ENCODE peak calls at places on chromosomes 2 and 18, in nine cellular contexts. One of them, this sample, is unnamed.

GRCh38 chr18:32274307-32274706 is 84.5 kb downstream of the MEP1B start:
- DNase-seq in hypothalamus: no peak
- DNase-seq in activated gamma-delta T cell treated with Interleukin-2 at 50 U/mL for 16 hours: no peak
- DNase-seq in activated T-cell treated with anti-CD3 and anti-CD28 coated beads, Interleukin-2, amount 50 U/mL, for 1 hour: no peak
- DNase-seq in DMS153: no peak
- DNase-seq in prostate gland: no peak
- DNase-seq in nephron progenitor cell: no peak
- DNase-seq in T-cell: no peak
- DNase-seq in glutamatergic neuron: no peak
- DNase-seq in this sample: no peak

GRCh38 chr2:111117666-111118454 is 2.9 kb upstream of the BCL2L11 start:
- DNase-seq in hypothalamus: no peak
- DNase-seq in activated gamma-delta T cell treated with Interleukin-2 at 50 U/mL for 16 hours: no peak
- DNase-seq in activated T-cell treated with anti-CD3 and anti-CD28 coated beads, Interleukin-2, amount 50 U/mL, for 1 hour: peak
- DNase-seq in DMS153: peak
- DNase-seq in prostate gland: no peak
- DNase-seq in nephron progenitor cell: peak
- DNase-seq in T-cell: no peak
- DNase-seq in glutamatergic neuron: peak
- DNase-seq in this sample: peak

GRCh38 chr2:235149240-235149641 is 197.4 kb downstream of the SH3BP4 start:
- DNase-seq in hypothalamus: no peak
- DNase-seq in activated gamma-delta T cell treated with Interleukin-2 at 50 U/mL for 16 hours: no peak
- DNase-seq in activated T-cell treated with anti-CD3 and anti-CD28 coated beads, Interleukin-2, amount 50 U/mL, for 1 hour: no peak
- DNase-seq in DMS153: no peak
- DNase-seq in prostate gland: no peak
- DNase-seq in nephron progenitor cell: no peak
- DNase-seq in T-cell: no peak
- DNase-seq in glutamatergic neuron: no peak
- DNase-seq in this sample: no peak

GRCh38 chr2:199458806-199459285 is 1.1 kb upstream of the SATB2 start:
- DNase-seq in hypothalamus: no peak
- DNase-seq in activated gamma-delta T cell treated with Interleukin-2 at 50 U/mL for 16 hours: no peak
- DNase-seq in activated T-cell treated with anti-CD3 and anti-CD28 coated beads, Interleukin-2, amount 50 U/mL, for 1 hour: peak
- DNase-seq in DMS153: no peak
- DNase-seq in prostate gland: no peak
- DNase-seq in nephron progenitor cell: peak
- DNase-seq in T-cell: no peak
- DNase-seq in glutamatergic neuron: no peak
- DNase-seq in this sample: peak

GRCh38 chr18:50933684-50934083 is 34.2 kb upstream of the ELAC1 start:
- DNase-seq in hypothalamus: no peak
- DNase-seq in activated gamma-delta T cell treated with Interleukin-2 at 50 U/mL for 16 hours: no peak
- DNase-seq in activated T-cell treated with anti-CD3 and anti-CD28 coated beads, Interleukin-2, amount 50 U/mL, for 1 hour: no peak
- DNase-seq in DMS153: no peak
- DNase-seq in prostate gland: no peak
- DNase-seq in nephron progenitor cell: no peak
- DNase-seq in T-cell: no peak
- DNase-seq in glutamatergic neuron: no peak
- DNase-seq in this sample: no peak

GRCh38 chr2:42089340-42089925 is 41.6 kb downstream of the PKDCC start:
- DNase-seq in hypothalamus: no peak
- DNase-seq in activated gamma-delta T cell treated with Interleukin-2 at 50 U/mL for 16 hours: peak
- DNase-seq in activated T-cell treated with anti-CD3 and anti-CD28 coated beads, Interleukin-2, amount 50 U/mL, for 1 hour: peak
- DNase-seq in DMS153: no peak
- DNase-seq in prostate gland: no peak
- DNase-seq in nephron progenitor cell: peak
- DNase-seq in T-cell: no peak
- DNase-seq in glutamatergic neuron: peak
- DNase-seq in this sample: peak

GRCh38 chr2:33123216-33123615 is 176.5 kb downstream of the LTBP1 start:
- DNase-seq in hypothalamus: no peak
- DNase-seq in activated gamma-delta T cell treated with Interleukin-2 at 50 U/mL for 16 hours: no peak
- DNase-seq in activated T-cell treated with anti-CD3 and anti-CD28 coated beads, Interleukin-2, amount 50 U/mL, for 1 hour: no peak
- DNase-seq in DMS153: no peak
- DNase-seq in prostate gland: no peak
- DNase-seq in nephron progenitor cell: no peak
- DNase-seq in T-cell: no peak
- DNase-seq in glutamatergic neuron: no peak
- DNase-seq in this sample: no peak

GRCh38 chr2:218344755-218345417 is 11.8 kb upstream of the CATIP start:
- DNase-seq in hypothalamus: no peak
- DNase-seq in activated gamma-delta T cell treated with Interleukin-2 at 50 U/mL for 16 hours: no peak
- DNase-seq in activated T-cell treated with anti-CD3 and anti-CD28 coated beads, Interleukin-2, amount 50 U/mL, for 1 hour: no peak
- DNase-seq in DMS153: no peak
- DNase-seq in prostate gland: no peak
- DNase-seq in nephron progenitor cell: no peak
- DNase-seq in T-cell: no peak
- DNase-seq in glutamatergic neuron: no peak
- DNase-seq in this sample: no peak

GRCh38 chr2:112187046-112187715 is 49.0 kb downstream of the FBLN7 start:
- DNase-seq in hypothalamus: no peak
- DNase-seq in activated gamma-delta T cell treated with Interleukin-2 at 50 U/mL for 16 hours: no peak
- DNase-seq in activated T-cell treated with anti-CD3 and anti-CD28 coated beads, Interleukin-2, amount 50 U/mL, for 1 hour: peak
- DNase-seq in DMS153: no peak
- DNase-seq in prostate gland: no peak
- DNase-seq in nephron progenitor cell: no peak
- DNase-seq in T-cell: no peak
- DNase-seq in glutamatergic neuron: no peak
- DNase-seq in this sample: no peak

GRCh38 chr2:54384301-54385035 is 71.7 kb upstream of the SPTBN1 start:
- DNase-seq in hypothalamus: no peak
- DNase-seq in activated gamma-delta T cell treated with Interleukin-2 at 50 U/mL for 16 hours: no peak
- DNase-seq in activated T-cell treated with anti-CD3 and anti-CD28 coated beads, Interleukin-2, amount 50 U/mL, for 1 hour: no peak
- DNase-seq in DMS153: no peak
- DNase-seq in prostate gland: peak
- DNase-seq in nephron progenitor cell: no peak
- DNase-seq in T-cell: no peak
- DNase-seq in glutamatergic neuron: no peak
- DNase-seq in this sample: no peak

GRCh38 chr2:164032995-164033394 is 297.2 kb upstream of the FIGN start:
- DNase-seq in hypothalamus: no peak
- DNase-seq in activated gamma-delta T cell treated with Interleukin-2 at 50 U/mL for 16 hours: no peak
- DNase-seq in activated T-cell treated with anti-CD3 and anti-CD28 coated beads, Interleukin-2, amount 50 U/mL, for 1 hour: no peak
- DNase-seq in DMS153: no peak
- DNase-seq in prostate gland: no peak
- DNase-seq in nephron progenitor cell: no peak
- DNase-seq in T-cell: no peak
- DNase-seq in glutamatergic neuron: no peak
- DNase-seq in this sample: no peak

GRCh38 chr18:2917255-2918047 is 70.6 kb downstream of the EMILIN2 start:
- DNase-seq in hypothalamus: no peak
- DNase-seq in activated gamma-delta T cell treated with Interleukin-2 at 50 U/mL for 16 hours: no peak
- DNase-seq in activated T-cell treated with anti-CD3 and anti-CD28 coated beads, Interleukin-2, amount 50 U/mL, for 1 hour: no peak
- DNase-seq in DMS153: no peak
- DNase-seq in prostate gland: no peak
- DNase-seq in nephron progenitor cell: peak
- DNase-seq in T-cell: no peak
- DNase-seq in glutamatergic neuron: no peak
- DNase-seq in this sample: peak

GRCh38 chr18:51030537-51031258 is 685 bp downstream of the SMAD4 start:
- DNase-seq in hypothalamus: peak
- DNase-seq in activated gamma-delta T cell treated with Interleukin-2 at 50 U/mL for 16 hours: peak
- DNase-seq in activated T-cell treated with anti-CD3 and anti-CD28 coated beads, Interleukin-2, amount 50 U/mL, for 1 hour: peak
- DNase-seq in DMS153: no peak
- DNase-seq in prostate gland: peak
- DNase-seq in nephron progenitor cell: peak
- DNase-seq in T-cell: peak
- DNase-seq in glutamatergic neuron: peak
- DNase-seq in this sample: peak

GRCh38 chr2:113309655-113310387 is 31.1 kb upstream of the PAX8 start:
- DNase-seq in hypothalamus: no peak
- DNase-seq in activated gamma-delta T cell treated with Interleukin-2 at 50 U/mL for 16 hours: no peak
- DNase-seq in activated T-cell treated with anti-CD3 and anti-CD28 coated beads, Interleukin-2, amount 50 U/mL, for 1 hour: no peak
- DNase-seq in DMS153: no peak
- DNase-seq in prostate gland: peak
- DNase-seq in nephron progenitor cell: no peak
- DNase-seq in T-cell: no peak
- DNase-seq in glutamatergic neuron: no peak
- DNase-seq in this sample: no peak

GRCh38 chr2:127080941-127081769 is 25.8 kb downstream of the BIN1 start:
- DNase-seq in hypothalamus: no peak
- DNase-seq in activated gamma-delta T cell treated with Interleukin-2 at 50 U/mL for 16 hours: peak
- DNase-seq in activated T-cell treated with anti-CD3 and anti-CD28 coated beads, Interleukin-2, amount 50 U/mL, for 1 hour: peak
- DNase-seq in DMS153: no peak
- DNase-seq in prostate gland: peak
- DNase-seq in nephron progenitor cell: no peak
- DNase-seq in T-cell: peak
- DNase-seq in glutamatergic neuron: no peak
- DNase-seq in this sample: peak

GRCh38 chr2:158321264-158321663 is 135.3 kb downstream of the CCDC148 start:
- DNase-seq in hypothalamus: no peak
- DNase-seq in activated gamma-delta T cell treated with Interleukin-2 at 50 U/mL for 16 hours: no peak
- DNase-seq in activated T-cell treated with anti-CD3 and anti-CD28 coated beads, Interleukin-2, amount 50 U/mL, for 1 hour: no peak
- DNase-seq in DMS153: peak
- DNase-seq in prostate gland: peak
- DNase-seq in nephron progenitor cell: no peak
- DNase-seq in T-cell: no peak
- DNase-seq in glutamatergic neuron: no peak
- DNase-seq in this sample: no peak

GRCh38 chr2:153388246-153388645 is 90.3 kb downstream of the RPRM start:
- DNase-seq in hypothalamus: no peak
- DNase-seq in activated gamma-delta T cell treated with Interleukin-2 at 50 U/mL for 16 hours: no peak
- DNase-seq in activated T-cell treated with anti-CD3 and anti-CD28 coated beads, Interleukin-2, amount 50 U/mL, for 1 hour: no peak
- DNase-seq in DMS153: no peak
- DNase-seq in prostate gland: no peak
- DNase-seq in nephron progenitor cell: no peak
- DNase-seq in T-cell: no peak
- DNase-seq in glutamatergic neuron: no peak
- DNase-seq in this sample: no peak

GRCh38 chr2:241009601-241010530 is 11.4 kb downstream of the SNED1 start:
- DNase-seq in hypothalamus: no peak
- DNase-seq in activated gamma-delta T cell treated with Interleukin-2 at 50 U/mL for 16 hours: peak
- DNase-seq in activated T-cell treated with anti-CD3 and anti-CD28 coated beads, Interleukin-2, amount 50 U/mL, for 1 hour: peak
- DNase-seq in DMS153: no peak
- DNase-seq in prostate gland: peak
- DNase-seq in nephron progenitor cell: peak
- DNase-seq in T-cell: peak
- DNase-seq in glutamatergic neuron: peak
- DNase-seq in this sample: no peak

GRCh38 chr2:108621087-108621559 is 86.9 kb downstream of the LIMS1 start:
- DNase-seq in hypothalamus: no peak
- DNase-seq in activated gamma-delta T cell treated with Interleukin-2 at 50 U/mL for 16 hours: peak
- DNase-seq in activated T-cell treated with anti-CD3 and anti-CD28 coated beads, Interleukin-2, amount 50 U/mL, for 1 hour: peak
- DNase-seq in DMS153: peak
- DNase-seq in prostate gland: peak
- DNase-seq in nephron progenitor cell: peak
- DNase-seq in T-cell: peak
- DNase-seq in glutamatergic neuron: no peak
- DNase-seq in this sample: peak

GRCh38 chr18:79523221-79523737 is 127.5 kb downstream of the NFATC1 start:
- DNase-seq in hypothalamus: no peak
- DNase-seq in activated gamma-delta T cell treated with Interleukin-2 at 50 U/mL for 16 hours: no peak
- DNase-seq in activated T-cell treated with anti-CD3 and anti-CD28 coated beads, Interleukin-2, amount 50 U/mL, for 1 hour: peak
- DNase-seq in DMS153: no peak
- DNase-seq in prostate gland: no peak
- DNase-seq in nephron progenitor cell: no peak
- DNase-seq in T-cell: peak
- DNase-seq in glutamatergic neuron: no peak
- DNase-seq in this sample: no peak

GRCh38 chr2:100293341-100294161 is 28.8 kb downstream of the LONRF2 start:
- DNase-seq in hypothalamus: no peak
- DNase-seq in activated gamma-delta T cell treated with Interleukin-2 at 50 U/mL for 16 hours: no peak
- DNase-seq in activated T-cell treated with anti-CD3 and anti-CD28 coated beads, Interleukin-2, amount 50 U/mL, for 1 hour: no peak
- DNase-seq in DMS153: no peak
- DNase-seq in prostate gland: no peak
- DNase-seq in nephron progenitor cell: no peak
- DNase-seq in T-cell: no peak
- DNase-seq in glutamatergic neuron: no peak
- DNase-seq in this sample: no peak

GRCh38 chr2:74188018-74188601 is 9.4 kb upstream of the MOB1A start:
- DNase-seq in hypothalamus: no peak
- DNase-seq in activated gamma-delta T cell treated with Interleukin-2 at 50 U/mL for 16 hours: no peak
- DNase-seq in activated T-cell treated with anti-CD3 and anti-CD28 coated beads, Interleukin-2, amount 50 U/mL, for 1 hour: no peak
- DNase-seq in DMS153: peak
- DNase-seq in prostate gland: peak
- DNase-seq in nephron progenitor cell: no peak
- DNase-seq in T-cell: no peak
- DNase-seq in glutamatergic neuron: no peak
- DNase-seq in this sample: no peak

GRCh38 chr2:39419282-39420223 is 17.5 kb downstream of the MAP4K3 start:
- DNase-seq in hypothalamus: no peak
- DNase-seq in activated gamma-delta T cell treated with Interleukin-2 at 50 U/mL for 16 hours: no peak
- DNase-seq in activated T-cell treated with anti-CD3 and anti-CD28 coated beads, Interleukin-2, amount 50 U/mL, for 1 hour: no peak
- DNase-seq in DMS153: no peak
- DNase-seq in prostate gland: no peak
- DNase-seq in nephron progenitor cell: no peak
- DNase-seq in T-cell: no peak
- DNase-seq in glutamatergic neuron: no peak
- DNase-seq in this sample: no peak

GRCh38 chr2:15159751-15160177 is 401.4 kb downstream of the NBAS start:
- DNase-seq in hypothalamus: no peak
- DNase-seq in activated gamma-delta T cell treated with Interleukin-2 at 50 U/mL for 16 hours: no peak
- DNase-seq in activated T-cell treated with anti-CD3 and anti-CD28 coated beads, Interleukin-2, amount 50 U/mL, for 1 hour: no peak
- DNase-seq in DMS153: peak
- DNase-seq in prostate gland: no peak
- DNase-seq in nephron progenitor cell: no peak
- DNase-seq in T-cell: no peak
- DNase-seq in glutamatergic neuron: no peak
- DNase-seq in this sample: no peak

GRCh38 chr2:194927489-194927888 is 729.5 kb upstream of the SLC39A10 start:
- DNase-seq in hypothalamus: no peak
- DNase-seq in activated gamma-delta T cell treated with Interleukin-2 at 50 U/mL for 16 hours: no peak
- DNase-seq in activated T-cell treated with anti-CD3 and anti-CD28 coated beads, Interleukin-2, amount 50 U/mL, for 1 hour: no peak
- DNase-seq in DMS153: no peak
- DNase-seq in prostate gland: no peak
- DNase-seq in nephron progenitor cell: no peak
- DNase-seq in T-cell: no peak
- DNase-seq in glutamatergic neuron: no peak
- DNase-seq in this sample: no peak

GRCh38 chr2:42906557-42907380 is 114.4 kb upstream of the HAAO start:
- DNase-seq in hypothalamus: no peak
- DNase-seq in activated gamma-delta T cell treated with Interleukin-2 at 50 U/mL for 16 hours: no peak
- DNase-seq in activated T-cell treated with anti-CD3 and anti-CD28 coated beads, Interleukin-2, amount 50 U/mL, for 1 hour: no peak
- DNase-seq in DMS153: peak
- DNase-seq in prostate gland: no peak
- DNase-seq in nephron progenitor cell: peak
- DNase-seq in T-cell: no peak
- DNase-seq in glutamatergic neuron: peak
- DNase-seq in this sample: no peak